ENCODE peak calls at places on chromosomes 12 and 14, in ten cellular contexts. D is brain microvascular endothelial cell; I is OCI-LY7; C is body of pancreas; V is heart right ventricle; S is CD8-positive, alpha-beta T cell; H is right lobe of liver; F is fibroblast of lung; A is cardiac muscle cell; L is CD8-positive, alpha-beta memory T cell. M is an unnamed sample.

GRCh38 chr12:103272949-103273348 is 222.8 kb downstream of the C12orf42 start:
- DNase-seq in D (no peak), I (no peak), C (no peak), V (no peak), S (no peak), H (no peak), F (peak; percentile 3), A (no peak), L (no peak), M (peak; percentile 13)

GRCh38 chr12:121812921-121813896 is 9.4 kb downstream of the SETD1B start:
- DNase-seq in D (no peak), I (no peak), C (no peak), V (no peak), S (no peak), H (peak; percentile 52), F (no peak), A (peak; percentile 34), L (no peak), M (no peak)

GRCh38 chr14:99250636-99251208 is 21.3 kb downstream of the BCL11B start:
- DNase-seq in D (no peak), I (no peak), C (no peak), V (no peak), S (peak; percentile 66), H (no peak), F (no peak), A (no peak), L (peak; percentile 64), M (no peak)

GRCh38 chr12:84604541-84604940 is 308.1 kb downstream of the SLC6A15 start:
- DNase-seq in D (no peak), I (no peak), C (no peak), V (no peak), S (no peak), H (no peak), F (peak; percentile 12), A (no peak), L (no peak), M (no peak)

GRCh38 chr12:131929530-131930456 is 717 bp downstream of the PUS1 start:
- DNase-seq in D (peak; percentile 18), I (peak; percentile 84), C (no peak), V (no peak), S (peak; percentile 49), H (no peak), F (peak; percentile 29), A (peak; percentile 20), L (peak; percentile 63), M (peak; percentile 40)

GRCh38 chr12:121992059-121992879 is 29.4 kb upstream of the BCL7A start:
- DNase-seq in D (peak; percentile 95), I (no peak), C (no peak), V (no peak), S (peak; percentile 25), H (no peak), F (peak; percentile 99), A (peak; percentile 95), L (no peak), M (peak; percentile 100)

GRCh38 chr12:89777685-89778379 is 69.2 kb upstream of the ATP2B1 start:
- DNase-seq in D (no peak), I (no peak), C (no peak), V (no peak), S (no peak), H (no peak), F (no peak), A (no peak), L (no peak), M (no peak)

GRCh38 chr12:98820005-98820404 is 174.9 kb downstream of the APAF1 start:
- DNase-seq in D (no peak), I (no peak), C (no peak), V (no peak), S (no peak), H (no peak), F (peak; percentile 45), A (no peak), L (no peak), M (no peak)

GRCh38 chr14:99522025-99522401 is 40.8 kb downstream of the CCNK start:
- DNase-seq in D (no peak), I (no peak), C (no peak), V (no peak), S (no peak), H (peak; percentile 16), F (no peak), A (no peak), L (no peak), M (no peak)

DNA sequence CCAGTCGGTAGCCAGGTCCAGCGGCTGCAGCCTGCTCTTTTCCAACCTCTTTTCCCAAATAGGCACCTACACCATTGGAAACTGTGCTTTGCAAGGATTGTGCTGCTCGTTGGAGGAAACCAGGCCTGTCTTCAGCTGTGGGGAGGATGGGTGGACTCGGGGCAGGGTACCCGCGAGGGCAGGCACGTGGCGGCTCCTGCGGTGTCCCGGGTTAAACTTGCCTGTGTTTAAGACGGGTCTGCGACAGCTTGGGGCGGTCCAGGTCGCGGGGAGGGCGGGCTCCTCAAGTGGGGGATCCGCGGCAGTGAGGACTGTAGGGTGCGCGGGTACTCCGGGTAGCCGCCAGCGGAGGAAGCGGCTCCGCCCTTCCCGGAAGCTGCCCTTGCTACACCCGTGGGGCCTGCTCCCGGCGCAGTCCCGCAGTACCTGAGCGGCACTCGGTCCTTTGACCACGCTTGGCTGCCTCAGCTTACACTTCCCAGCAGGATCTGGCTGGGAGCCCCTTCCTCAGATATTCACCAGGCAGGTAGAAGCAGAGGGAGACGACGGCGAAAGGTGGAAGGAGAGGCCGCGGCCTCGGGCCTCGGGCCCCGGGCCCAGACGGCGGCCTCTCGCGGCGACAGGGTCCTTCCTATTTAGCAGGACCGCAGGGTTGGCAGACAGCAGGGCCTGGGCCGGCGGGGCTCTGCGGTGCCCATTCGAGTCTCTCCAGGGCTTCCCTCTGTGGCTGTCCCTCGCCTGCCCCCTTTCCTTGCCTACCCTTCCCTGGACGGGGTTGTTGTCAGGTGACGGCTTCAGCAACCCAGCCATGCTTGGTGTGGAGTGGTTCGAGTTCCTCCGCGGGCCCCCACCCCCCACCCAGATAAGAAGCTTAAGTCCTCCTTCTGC is 2.9 kb downstream of the TTC6 start:
- DNase-seq in D (no peak), I (no peak), C (peak; percentile 15), V (no peak), S (no peak), H (no peak), F (no peak), A (no peak), L (no peak), M (no peak)
- H3K4me3 ChIP-seq in D (no peak overlapping the region), I (no peak overlapping the region), C (no peak overlapping the region), V (peak overlapping the region; percentile 10), S (no peak overlapping the region), H (no peak overlapping the region), F (no peak overlapping the region), A (no peak overlapping the region), L (no peak overlapping the region), M (no peak overlapping the region)

GRCh38 chr12:53219956-53220856 is 11.8 kb downstream of the RARG start:
- DNase-seq in D (peak; percentile 85), I (peak; percentile 83), C (peak; percentile 57), V (no peak), S (peak; percentile 90), H (peak; percentile 63), F (peak; percentile 82), A (peak; percentile 84), L (peak; percentile 90), M (peak; percentile 70)
- H3K27ac ChIP-seq in D (peak overlapping the region; percentile 71), I (peak overlapping the region; percentile 90), C (peak overlapping the region; percentile 99), V (peak overlapping the region; percentile 99), S (peak overlapping the region; percentile 57), H (peak overlapping the region; percentile 93), F (peak overlapping the region; percentile 78), A (peak overlapping the region; percentile 93), L (peak overlapping the region; percentile 57), M (peak overlapping the region; percentile 6)

GRCh38 chr12:31807773-31808097 is 78.9 kb upstream of the AMN1 start:
- DNase-seq in D (no peak), I (no peak), C (no peak), V (no peak), S (no peak), H (no peak), F (no peak), A (no peak), L (no peak), M (no peak)

GRCh38 chr12:31803306-31804184 is 74.7 kb upstream of the AMN1 start:
- DNase-seq in D (no peak), I (no peak), C (no peak), V (no peak), S (no peak), H (no peak), F (no peak), A (no peak), L (no peak), M (no peak)

DNA sequence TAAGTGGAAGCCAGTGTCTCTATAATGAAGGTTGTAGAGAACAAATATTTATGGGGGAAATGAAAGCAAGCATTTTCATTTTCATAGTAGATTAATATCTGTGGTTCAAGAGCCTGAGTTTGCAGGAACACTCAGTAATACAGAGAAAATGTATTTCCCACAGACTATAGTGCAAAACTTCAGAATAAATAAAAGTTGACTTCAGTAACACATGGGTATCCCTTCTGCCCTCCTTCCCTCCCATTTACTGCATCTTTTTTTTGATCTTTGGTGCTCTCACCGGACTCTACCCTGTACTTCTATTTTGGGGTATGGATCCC is 75.3 kb upstream of the AMN1 start:
- DNase-seq in D (no peak), I (no peak), C (no peak), V (no peak), S (no peak), H (no peak), F (no peak), A (no peak), L (no peak), M (no peak)
- H3K4me3 ChIP-seq in D (no peak overlapping the region), I (no peak overlapping the region), C (no peak overlapping the region), V (no peak overlapping the region), S (peak overlapping the region; percentile 33), H (no peak overlapping the region), F (no peak overlapping the region), A (no peak overlapping the region), L (peak overlapping the region; percentile 12), M (no peak overlapping the region)

GRCh38 chr12:26845057-26845666 is 12.2 kb upstream of the ITPR2 start:
- DNase-seq in D (peak; percentile 58), I (no peak), C (peak; percentile 78), V (peak; percentile 74), S (peak; percentile 25), H (peak; percentile 65), F (peak; percentile 40), A (peak; percentile 76), L (no peak), M (peak; percentile 13)
- H3K27ac ChIP-seq in D (no peak overlapping the region), I (peak overlapping the region; percentile 96), C (no peak overlapping the region), V (no peak overlapping the region), S (no peak overlapping the region), H (no peak overlapping the region), F (no peak overlapping the region), A (no peak overlapping the region), L (no peak overlapping the region), M (no peak overlapping the region)

DNA sequence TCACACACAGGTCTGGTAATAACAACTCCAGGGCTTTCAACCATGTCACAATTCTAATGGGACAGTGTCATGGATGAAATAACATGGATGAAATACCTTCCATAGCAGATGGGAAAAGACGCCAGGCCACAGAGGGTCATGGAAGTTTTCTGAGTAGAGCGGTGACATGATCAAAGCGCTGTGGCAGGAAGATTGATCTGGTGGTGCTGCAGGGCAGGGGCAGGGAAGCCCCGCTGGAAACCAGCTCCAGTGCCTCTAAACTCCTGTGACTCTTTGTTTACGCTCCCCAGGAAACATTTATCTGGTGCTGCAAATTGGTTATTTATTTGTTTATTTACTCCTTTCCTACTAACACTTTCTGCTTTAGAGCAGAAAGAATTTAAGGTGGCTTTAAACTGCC is 108.3 kb upstream of the HMGA2 start:
- DNase-seq in D (no peak), I (no peak), C (no peak), V (no peak), S (no peak), H (no peak), F (no peak), A (no peak), L (no peak), M (no peak)
- H3K4me3 ChIP-seq in D (no peak overlapping the region), I (no peak overlapping the region), C (no peak overlapping the region), V (no peak overlapping the region), S (no peak overlapping the region), H (no peak overlapping the region), F (no peak overlapping the region), A (no peak overlapping the region), L (no peak overlapping the region), M (no peak overlapping the region)

GRCh38 chr12:94101902-94102660 is 46.3 kb upstream of the PLXNC1 start:
- DNase-seq in D (peak; percentile 83), I (peak; percentile 89), C (peak; percentile 84), V (peak; percentile 88), S (peak; percentile 80), H (peak; percentile 81), F (peak; percentile 74), A (peak; percentile 90), L (peak; percentile 86), M (peak; percentile 80)
- H3K27ac ChIP-seq in D (no peak overlapping the region), I (no peak overlapping the region), C (no peak overlapping the region), V (peak overlapping the region; percentile 77), S (no peak overlapping the region), H (no peak overlapping the region), F (peak overlapping the region; percentile 62), A (no peak overlapping the region), L (peak overlapping the region; percentile 19), M (no peak overlapping the region)

M was measured in mammary epithelial cell.